ENCODE peak calls at places on chromosome 13, in eight cellular contexts. One of them, this sample, is unnamed.

GRCh38 chr13:94481966-94482365 is 2.5 kb upstream of the DCT start:
- DNase-seq in body of pancreas: no peak
- DNase-seq in tibial artery: no peak
- DNase-seq in DND-41: no peak
- DNase-seq in aorta: no peak
- DNase-seq in cardiac muscle cell: peak; percentile 87
- DNase-seq in esophagus squamous epithelium: no peak
- DNase-seq in SJSA1: no peak
- DNase-seq in this sample: peak; percentile 44

GRCh38 chr13:107210216-107211010 is 642.5 kb upstream of the ARGLU1 start:
- DNase-seq in aorta: no peak
- DNase-seq in body of pancreas: no peak
- DNase-seq in cardiac muscle cell: peak; percentile 42
- DNase-seq in esophagus squamous epithelium: no peak
- DNase-seq in SJSA1: no peak
- DNase-seq in DND-41: no peak
- DNase-seq in tibial artery: no peak
- DNase-seq in this sample: no peak

GRCh38 chr13:27135023-27135422 is 36.6 kb downstream of the USP12 start:
- DNase-seq in DND-41: no peak
- DNase-seq in esophagus squamous epithelium: no peak
- DNase-seq in cardiac muscle cell: no peak
- DNase-seq in tibial artery: no peak
- DNase-seq in aorta: no peak
- DNase-seq in body of pancreas: no peak
- DNase-seq in SJSA1: no peak
- DNase-seq in this sample: no peak

GRCh38 chr13:27359203-27359821 is 65.1 kb upstream of the GTF3A start:
- DNase-seq in body of pancreas: peak; percentile 76
- DNase-seq in aorta: peak; percentile 72
- DNase-seq in SJSA1: peak; percentile 36
- DNase-seq in cardiac muscle cell: peak; percentile 78
- DNase-seq in esophagus squamous epithelium: no peak
- DNase-seq in DND-41: peak; percentile 61
- DNase-seq in tibial artery: peak; percentile 77
- DNase-seq in this sample: peak; percentile 47

GRCh38 chr13:74767031-74767430 is 632.8 kb upstream of the KLF12 start:
- DNase-seq in tibial artery: no peak
- DNase-seq in cardiac muscle cell: peak; percentile 78
- DNase-seq in body of pancreas: no peak
- DNase-seq in DND-41: no peak
- DNase-seq in aorta: no peak
- DNase-seq in esophagus squamous epithelium: no peak
- DNase-seq in SJSA1: no peak
- DNase-seq in this sample: no peak

GRCh38 chr13:45615501-45616101 is at the start of gene ERICH6B:
- DNase-seq in esophagus squamous epithelium: no peak
- DNase-seq in SJSA1: no peak
- DNase-seq in body of pancreas: peak; percentile 15
- DNase-seq in aorta: peak; percentile 52
- DNase-seq in DND-41: peak; percentile 8
- DNase-seq in cardiac muscle cell: peak; percentile 62
- DNase-seq in tibial artery: no peak
- DNase-seq in this sample: no peak

GRCh38 chr13:46622918-46623256 is 69.9 kb downstream of the LRCH1 start:
- DNase-seq in body of pancreas: peak; percentile 39
- DNase-seq in tibial artery: peak; percentile 75
- DNase-seq in aorta: peak; percentile 53
- DNase-seq in cardiac muscle cell: peak; percentile 87
- DNase-seq in SJSA1: no peak
- DNase-seq in DND-41: no peak
- DNase-seq in esophagus squamous epithelium: no peak
- DNase-seq in this sample: peak; percentile 29

GRCh38 chr13:65926750-65927171 is 1303.4 kb downstream of the PCDH9 start:
- DNase-seq in tibial artery: no peak
- DNase-seq in DND-41: peak; percentile 12
- DNase-seq in esophagus squamous epithelium: no peak
- DNase-seq in cardiac muscle cell: peak; percentile 37
- DNase-seq in aorta: peak; percentile 44
- DNase-seq in SJSA1: no peak
- DNase-seq in body of pancreas: peak; percentile 60
- DNase-seq in this sample: no peak

GRCh38 chr13:100069278-100069677 is 19.6 kb upstream of the PCCA start:
- DNase-seq in esophagus squamous epithelium: no peak
- DNase-seq in tibial artery: no peak
- DNase-seq in body of pancreas: no peak
- DNase-seq in aorta: no peak
- DNase-seq in SJSA1: no peak
- DNase-seq in cardiac muscle cell: peak; percentile 85
- DNase-seq in DND-41: no peak
- DNase-seq in this sample: no peak

GRCh38 chr13:87677334-87678234 is 6.4 kb downstream of the SLITRK5 start:
- DNase-seq in SJSA1: no peak
- DNase-seq in body of pancreas: peak; percentile 51
- DNase-seq in tibial artery: no peak
- DNase-seq in cardiac muscle cell: no peak
- DNase-seq in aorta: peak; percentile 41
- DNase-seq in esophagus squamous epithelium: no peak
- DNase-seq in DND-41: no peak
- DNase-seq in this sample: no peak

GRCh38 chr13:99257291-99257690 is 888 bp downstream of the GPR18 start:
- DNase-seq in cardiac muscle cell: no peak
- DNase-seq in body of pancreas: no peak
- DNase-seq in SJSA1: no peak
- DNase-seq in DND-41: no peak
- DNase-seq in aorta: no peak
- DNase-seq in tibial artery: no peak
- DNase-seq in esophagus squamous epithelium: no peak
- DNase-seq in this sample: no peak

GRCh38 chr13:36275190-36276002 is 22.2 kb downstream of the CCDC169 start:
- DNase-seq in SJSA1: peak; percentile 40
- DNase-seq in esophagus squamous epithelium: no peak
- DNase-seq in cardiac muscle cell: peak; percentile 88
- DNase-seq in body of pancreas: peak; percentile 39
- DNase-seq in tibial artery: no peak
- DNase-seq in aorta: no peak
- DNase-seq in DND-41: peak; percentile 6
- DNase-seq in this sample: no peak

GRCh38 chr13:77002590-77003190 is 10.8 kb downstream of the CLN5 start:
- DNase-seq in body of pancreas: no peak
- DNase-seq in SJSA1: no peak
- DNase-seq in esophagus squamous epithelium: no peak
- DNase-seq in DND-41: no peak
- DNase-seq in aorta: no peak
- DNase-seq in tibial artery: no peak
- DNase-seq in cardiac muscle cell: peak; percentile 61
- DNase-seq in this sample: no peak

GRCh38 chr13:87674143-87674772 is 3.1 kb downstream of the SLITRK5 start:
- DNase-seq in body of pancreas: no peak
- DNase-seq in DND-41: no peak
- DNase-seq in aorta: no peak
- DNase-seq in SJSA1: no peak
- DNase-seq in esophagus squamous epithelium: no peak
- DNase-seq in tibial artery: no peak
- DNase-seq in cardiac muscle cell: no peak
- DNase-seq in this sample: no peak

GRCh38 chr13:85970727-85971126 is 171.5 kb upstream of the SLITRK6 start:
- DNase-seq in tibial artery: no peak
- DNase-seq in SJSA1: no peak
- DNase-seq in aorta: no peak
- DNase-seq in cardiac muscle cell: peak; percentile 17
- DNase-seq in body of pancreas: no peak
- DNase-seq in DND-41: no peak
- DNase-seq in esophagus squamous epithelium: no peak
- DNase-seq in this sample: no peak

GRCh38 chr13:41313659-41314197 is 2.7 kb downstream of the NAA16 start:
- DNase-seq in SJSA1: no peak
- DNase-seq in DND-41: no peak
- DNase-seq in body of pancreas: no peak
- DNase-seq in cardiac muscle cell: no peak
- DNase-seq in tibial artery: no peak
- DNase-seq in esophagus squamous epithelium: no peak
- DNase-seq in aorta: no peak
- DNase-seq in this sample: no peak

GRCh38 chr13:34750078-34750703 is 191.9 kb upstream of the NBEA start:
- DNase-seq in SJSA1: no peak
- DNase-seq in esophagus squamous epithelium: no peak
- DNase-seq in aorta: no peak
- DNase-seq in cardiac muscle cell: peak; percentile 66
- DNase-seq in body of pancreas: peak; percentile 36
- DNase-seq in DND-41: no peak
- DNase-seq in tibial artery: no peak
- DNase-seq in this sample: no peak

GRCh38 chr13:106440846-106441245 is 94.6 kb downstream of the EFNB2 start:
- DNase-seq in body of pancreas: no peak
- DNase-seq in SJSA1: no peak
- DNase-seq in DND-41: no peak
- DNase-seq in aorta: no peak
- DNase-seq in tibial artery: no peak
- DNase-seq in esophagus squamous epithelium: no peak
- DNase-seq in cardiac muscle cell: peak; percentile 2
- DNase-seq in this sample: no peak

GRCh38 chr13:21933001-21933400 is 262.1 kb downstream of the FGF9 start:
- DNase-seq in esophagus squamous epithelium: no peak
- DNase-seq in aorta: no peak
- DNase-seq in SJSA1: no peak
- DNase-seq in DND-41: no peak
- DNase-seq in tibial artery: no peak
- DNase-seq in body of pancreas: no peak
- DNase-seq in cardiac muscle cell: no peak
- DNase-seq in this sample: no peak

GRCh38 chr13:20547479-20547908 is 19.5 kb upstream of the IFT88 start:
- DNase-seq in aorta: no peak
- DNase-seq in DND-41: no peak
- DNase-seq in cardiac muscle cell: no peak
- DNase-seq in tibial artery: no peak
- DNase-seq in esophagus squamous epithelium: no peak
- DNase-seq in body of pancreas: peak; percentile 38
- DNase-seq in SJSA1: no peak
- DNase-seq in this sample: no peak
- H3K4me1 ChIP-seq in aorta: no peaks in the 10 kb centered on the region
- H3K4me1 ChIP-seq in DND-41: no peaks in the 10 kb centered on the region
- H3K4me1 ChIP-seq in cardiac muscle cell: no peaks in the 10 kb centered on the region
- H3K4me1 ChIP-seq in tibial artery: no peaks in the 10 kb centered on the region
- H3K4me1 ChIP-seq in esophagus squamous epithelium: no peaks in the 10 kb centered on the region
- H3K4me1 ChIP-seq in body of pancreas: no peaks in the 10 kb centered on the region
- H3K4me1 ChIP-seq in SJSA1: no peaks in the 10 kb centered on the region
- H3K4me1 ChIP-seq in this sample: no peaks in the 10 kb centered on the region

DNA sequence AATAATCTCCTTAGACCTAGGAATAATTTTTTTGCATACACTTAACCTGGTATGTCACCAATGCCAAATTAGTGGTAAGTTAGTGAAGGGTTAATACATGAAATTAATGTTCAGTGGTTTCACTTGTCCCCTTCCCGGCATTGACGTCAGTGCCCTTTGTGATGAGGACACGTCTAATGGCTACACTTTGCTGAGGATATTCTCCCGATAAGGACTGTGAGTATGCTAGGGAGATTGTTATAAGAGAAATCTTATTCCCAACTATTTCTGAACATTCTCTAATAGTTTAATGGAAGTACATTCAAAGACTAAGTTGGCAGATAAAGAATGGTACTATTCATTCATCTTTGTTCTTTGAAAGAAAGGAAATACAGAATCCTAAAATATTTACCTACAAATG is 102.4 kb downstream of the TNFRSF19 start:
- DNase-seq in tibial artery: no peak
- DNase-seq in DND-41: no peak
- DNase-seq in esophagus squamous epithelium: no peak
- DNase-seq in body of pancreas: no peak
- DNase-seq in cardiac muscle cell: peak; percentile 54
- DNase-seq in SJSA1: no peak
- DNase-seq in aorta: no peak
- DNase-seq in this sample: no peak
- H3K27me3 ChIP-seq in tibial artery: no peaks in the 10 kb centered on the region
- H3K27me3 ChIP-seq in DND-41: peaks cover 13% of the 10 kb centered on the region
- H3K27me3 ChIP-seq in esophagus squamous epithelium: no peaks in the 10 kb centered on the region
- H3K27me3 ChIP-seq in body of pancreas: no peaks in the 10 kb centered on the region
- H3K27me3 ChIP-seq in cardiac muscle cell: no peaks in the 10 kb centered on the region
- H3K27me3 ChIP-seq in SJSA1: no peaks in the 10 kb centered on the region
- H3K27me3 ChIP-seq in aorta: no peaks in the 10 kb centered on the region
- H3K27me3 ChIP-seq in this sample: no peaks in the 10 kb centered on the region

GRCh38 chr13:33262069-33262487 is 23.5 kb downstream of the STARD13 start:
- DNase-seq in SJSA1: no peak
- DNase-seq in body of pancreas: no peak
- DNase-seq in tibial artery: no peak
- DNase-seq in aorta: no peak
- DNase-seq in cardiac muscle cell: no peak
- DNase-seq in DND-41: no peak
- DNase-seq in esophagus squamous epithelium: no peak
- DNase-seq in this sample: peak; percentile 32

GRCh38 chr13:33262554-33262953 is 23.0 kb downstream of the STARD13 start:
- DNase-seq in DND-41: no peak
- DNase-seq in SJSA1: no peak
- DNase-seq in cardiac muscle cell: no peak
- DNase-seq in aorta: no peak
- DNase-seq in body of pancreas: no peak
- DNase-seq in tibial artery: no peak
- DNase-seq in esophagus squamous epithelium: no peak
- DNase-seq in this sample: no peak

GRCh38 chr13:33260168-33261098 is 25.1 kb downstream of the STARD13 start:
- DNase-seq in tibial artery: no peak
- DNase-seq in SJSA1: peak; percentile 56
- DNase-seq in aorta: no peak
- DNase-seq in DND-41: no peak
- DNase-seq in esophagus squamous epithelium: no peak
- DNase-seq in body of pancreas: peak; percentile 46
- DNase-seq in cardiac muscle cell: peak; percentile 73
- DNase-seq in this sample: no peak

GRCh38 chr13:33262997-33263396 is 22.6 kb downstream of the STARD13 start:
- DNase-seq in tibial artery: no peak
- DNase-seq in DND-41: no peak
- DNase-seq in esophagus squamous epithelium: no peak
- DNase-seq in body of pancreas: no peak
- DNase-seq in cardiac muscle cell: no peak
- DNase-seq in SJSA1: no peak
- DNase-seq in aorta: no peak
- DNase-seq in this sample: no peak

GRCh38 chr13:33261426-33262068 is 24.0 kb downstream of the STARD13 start:
- DNase-seq in body of pancreas: no peak
- DNase-seq in cardiac muscle cell: no peak
- DNase-seq in esophagus squamous epithelium: no peak
- DNase-seq in aorta: no peak
- DNase-seq in tibial artery: no peak
- DNase-seq in SJSA1: no peak
- DNase-seq in DND-41: no peak
- DNase-seq in this sample: no peak
- H3K4me1 ChIP-seq in body of pancreas: peaks cover 66% of the 10 kb centered on the region
- H3K4me1 ChIP-seq in cardiac muscle cell: peaks cover 27% of the 10 kb centered on the region
- H3K4me1 ChIP-seq in esophagus squamous epithelium: peaks cover 46% of the 10 kb centered on the region
- H3K4me1 ChIP-seq in aorta: peaks cover 7% of the 10 kb centered on the region
- H3K4me1 ChIP-seq in tibial artery: peaks cover 45% of the 10 kb centered on the region
- H3K4me1 ChIP-seq in SJSA1: peaks cover 62% of the 10 kb centered on the region
- H3K4me1 ChIP-seq in DND-41: no peaks in the 10 kb centered on the region
- H3K4me1 ChIP-seq in this sample: peaks cover 56% of the 10 kb centered on the region

GRCh38 chr13:110001622-110002275 is 215.4 kb upstream of the IRS2 start:
- DNase-seq in tibial artery: no peak
- DNase-seq in esophagus squamous epithelium: no peak
- DNase-seq in body of pancreas: no peak
- DNase-seq in DND-41: no peak
- DNase-seq in cardiac muscle cell: peak; percentile 56
- DNase-seq in SJSA1: peak; percentile 91
- DNase-seq in aorta: no peak
- DNase-seq in this sample: no peak
- H3K27me3 ChIP-seq in tibial artery: no peaks in the 10 kb centered on the region
- H3K27me3 ChIP-seq in esophagus squamous epithelium: peaks cover 27% of the 10 kb centered on the region
- H3K27me3 ChIP-seq in body of pancreas: no peaks in the 10 kb centered on the region
- H3K27me3 ChIP-seq in DND-41: no peaks in the 10 kb centered on the region
- H3K27me3 ChIP-seq in cardiac muscle cell: no peaks in the 10 kb centered on the region
- H3K27me3 ChIP-seq in SJSA1: no peaks in the 10 kb centered on the region
- H3K27me3 ChIP-seq in aorta: no peaks in the 10 kb centered on the region
- H3K27me3 ChIP-seq in this sample: no peaks in the 10 kb centered on the region

GRCh38 chr13:50634339-50634738 is 209.2 kb downstream of the DLEU7 start:
- DNase-seq in DND-41: no peak
- DNase-seq in tibial artery: no peak
- DNase-seq in aorta: no peak
- DNase-seq in body of pancreas: no peak
- DNase-seq in SJSA1: no peak
- DNase-seq in esophagus squamous epithelium: no peak
- DNase-seq in cardiac muscle cell: no peak
- DNase-seq in this sample: no peak
- H3K4me1 ChIP-seq in DND-41: peaks cover 16% of the 10 kb centered on the region
- H3K4me1 ChIP-seq in tibial artery: no peaks in the 10 kb centered on the region
- H3K4me1 ChIP-seq in aorta: peaks cover 5% of the 10 kb centered on the region
- H3K4me1 ChIP-seq in body of pancreas: no peaks in the 10 kb centered on the region
- H3K4me1 ChIP-seq in SJSA1: peaks cover 4% of the 10 kb centered on the region
- H3K4me1 ChIP-seq in esophagus squamous epithelium: no peaks in the 10 kb centered on the region
- H3K4me1 ChIP-seq in cardiac muscle cell: no peaks in the 10 kb centered on the region
- H3K4me1 ChIP-seq in this sample: no peaks in the 10 kb centered on the region